ENCODE peak calls at places on chromosome 12, in seven cellular contexts. V, B, A, F, G, Z and P are unnamed samples.

GRCh38 chr12:62919827-62920226 is 15.1 kb downstream of the PPM1H start:
- DNase-seq in B (no peak), V (peak), F (no peak), Z (no peak), G (no peak), A (no peak), P (no peak)

GRCh38 chr12:40086471-40086870 is 19.4 kb downstream of the SLC2A13 start:
- DNase-seq in B (no peak), F (no peak), V (no peak), Z (no peak), A (no peak), G (no peak), P (no peak)

GRCh38 chr12:128823216-128823915 is 392 bp downstream of the SLC15A4 start:
- DNase-seq in A (no peak), B (peak), F (no peak), Z (no peak), V (no peak), G (peak), P (peak)

GRCh38 chr12:103399986-103400385 is 95.8 kb downstream of the C12orf42 start:
- DNase-seq in G (no peak), V (no peak), B (no peak), Z (no peak), A (no peak), F (no peak), P (peak)

GRCh38 chr12:47554046-47554653 is 151.7 kb downstream of the RPAP3 start:
- DNase-seq in V (no peak), A (no peak), G (no peak), B (no peak), Z (no peak), F (no peak), P (no peak)

GRCh38 chr12:94172031-94172430 is 23.7 kb downstream of the PLXNC1 start:
- DNase-seq in A (peak), V (peak), Z (no peak), F (no peak), G (no peak), B (no peak), P (peak)

GRCh38 chr12:15982471-15982870 is 71.3 kb downstream of the DERA start:
- DNase-seq in G (no peak), Z (no peak), A (peak), B (no peak), V (peak), F (no peak), P (peak)

GRCh38 chr12:100404769-100405407 is 48.0 kb downstream of the SLC17A8 start:
- DNase-seq in V (peak), G (peak), A (peak), F (peak), B (peak), Z (peak), P (peak)

GRCh38 chr12:113874326-113874725 is 91.8 kb downstream of the RBM19 start:
- DNase-seq in F (no peak), B (no peak), Z (no peak), V (no peak), G (no peak), A (no peak), P (no peak)

GRCh38 chr12:31324845-31325523 is 966 bp downstream of the SINHCAF start:
- DNase-seq in F (peak), B (no peak), G (peak), V (peak), A (peak), Z (no peak), P (peak)

GRCh38 chr12:6200266-6201198 is at the start of gene CD9:
- DNase-seq in V (no peak), Z (no peak), G (no peak), B (peak), F (no peak), A (peak), P (peak)

GRCh38 chr12:76310110-76310509 is 38.1 kb downstream of the BBS10 start:
- DNase-seq in Z (no peak), B (no peak), A (no peak), F (no peak), V (peak), G (no peak), P (no peak)

GRCh38 chr12:81598205-81598604 is 160.9 kb downstream of the PPFIA2 start:
- DNase-seq in A (no peak), Z (no peak), G (no peak), F (no peak), B (no peak), V (no peak), P (no peak)

GRCh38 chr12:131454418-131455217 is 256.3 kb upstream of the SFSWAP start:
- DNase-seq in A (no peak), F (peak), G (peak), V (no peak), Z (peak), B (peak), P (peak)

GRCh38 chr12:132146772-132147422 is 2.6 kb downstream of the NOC4L start:
- DNase-seq in A (no peak), G (no peak), Z (no peak), F (no peak), V (no peak), B (no peak), P (no peak)

GRCh38 chr12:47734725-47735480 is 9.6 kb upstream of the ENDOU start:
- DNase-seq in B (peak), Z (no peak), A (no peak), F (no peak), V (no peak), G (no peak), P (peak)

GRCh38 chr12:90858261-90858660 is 96.7 kb downstream of the CCER1 start:
- DNase-seq in Z (no peak), B (no peak), G (no peak), F (peak), V (peak), A (no peak), P (no peak)

GRCh38 chr12:41436076-41436475 is 248.0 kb downstream of the PDZRN4 start:
- DNase-seq in B (no peak), A (no peak), F (no peak), G (no peak), V (no peak), Z (no peak), P (peak)

DNA sequence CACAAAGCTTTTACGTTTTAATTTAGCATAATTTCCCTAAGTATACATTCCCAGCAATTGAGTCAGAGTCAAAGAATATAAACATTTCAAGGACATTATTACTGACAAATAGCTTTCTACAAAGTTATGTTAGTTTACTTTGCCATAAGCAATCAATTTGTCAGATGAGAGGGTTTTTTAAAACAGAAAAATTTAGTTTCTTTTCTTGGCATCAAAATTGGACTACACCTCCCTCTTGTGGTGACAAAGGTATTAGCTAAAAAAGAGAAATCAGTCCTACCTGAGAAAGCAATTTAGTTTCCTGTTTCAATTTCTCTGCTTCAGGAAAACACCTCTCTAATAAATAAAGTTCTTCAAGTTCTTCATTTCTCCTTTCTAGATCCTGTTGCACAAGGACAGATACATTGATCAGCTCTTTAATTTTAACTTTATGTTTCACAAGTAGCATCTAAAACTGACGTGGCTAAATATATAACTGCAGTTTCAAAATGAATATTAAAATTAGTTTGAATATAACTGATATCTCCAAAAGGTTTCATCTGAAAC is 39.9 kb downstream of the DNAI7 start:
- DNase-seq in A (peak), B (no peak), F (peak), V (peak), Z (no peak), G (no peak), P (peak)
- H2BK120ac ChIP-seq in A (no peak), B (no peak), F (no peak), V (peak), Z (no peak), G (no peak), P (no peak)

GRCh38 chr12:2385529-2385928 is 332.7 kb downstream of the CACNA1C start:
- DNase-seq in Z (no peak), F (no peak), G (no peak), A (no peak), B (no peak), V (no peak), P (no peak)
- H2BK120ac ChIP-seq in Z (no peak), F (no peak), G (no peak), A (no peak), B (no peak), V (no peak), P (no peak)

GRCh38 chr12:112159146-112159541 is 33.8 kb downstream of the TRAFD1 start:
- DNase-seq in Z (no peak), B (no peak), F (no peak), A (no peak), V (no peak), G (no peak), P (no peak)
- H2BK120ac ChIP-seq in Z (no peak), B (no peak), F (no peak), A (no peak), V (no peak), G (no peak), P (no peak)

GRCh38 chr12:98358144-98358543 is 157.2 kb upstream of the TMPO start:
- DNase-seq in Z (no peak), G (no peak), B (no peak), F (no peak), A (no peak), V (no peak), P (no peak)

GRCh38 chr12:98355933-98356332 is 159.5 kb upstream of the TMPO start:
- DNase-seq in Z (no peak), V (no peak), B (no peak), F (no peak), A (no peak), G (no peak), P (no peak)

GRCh38 chr12:98352835-98353234 is 162.6 kb upstream of the TMPO start:
- DNase-seq in V (no peak), F (no peak), Z (no peak), A (peak), G (no peak), B (no peak), P (no peak)

GRCh38 chr12:98354520-98354919 is 160.9 kb upstream of the TMPO start:
- DNase-seq in F (no peak), G (no peak), V (no peak), B (no peak), Z (no peak), A (no peak), P (no peak)

DNA sequence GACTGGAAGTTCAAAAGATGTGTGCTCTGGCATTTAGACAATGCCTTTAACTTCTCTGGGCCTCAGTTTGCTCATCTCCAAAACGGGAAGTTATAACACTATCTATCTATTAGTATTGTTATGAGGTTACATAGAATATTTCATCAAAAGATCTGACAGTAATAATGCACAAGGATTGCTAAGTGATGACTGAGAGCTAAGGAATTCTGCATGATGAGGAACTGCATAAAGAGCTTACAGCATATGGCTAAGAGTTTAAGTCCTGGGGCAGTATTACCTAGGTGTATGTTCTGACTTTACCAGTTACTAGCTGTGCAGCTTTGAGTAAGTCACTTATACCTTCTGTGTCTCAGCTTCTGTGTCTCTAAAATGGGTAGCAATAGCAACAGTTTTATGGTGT is 160.1 kb upstream of the TMPO start:
- DNase-seq in V (peak), Z (no peak), F (no peak), A (peak), B (no peak), G (peak), P (peak)
- H2BK120ac ChIP-seq in V (no peak), Z (no peak), F (no peak), A (no peak), B (no peak), G (no peak), P (no peak)

GRCh38 chr12:65835256-65835655 is 11.0 kb downstream of the HMGA2 start:
- DNase-seq in V (no peak), F (no peak), G (no peak), B (no peak), A (no peak), Z (no peak), P (no peak)

GRCh38 chr12:65834146-65834935 is 10.1 kb downstream of the HMGA2 start:
- DNase-seq in A (no peak), Z (no peak), F (no peak), G (no peak), B (no peak), V (no peak), P (no peak)

GRCh38 chr12:65839027-65839426 is 14.7 kb downstream of the HMGA2 start:
- DNase-seq in Z (no peak), V (no peak), B (no peak), F (no peak), A (no peak), G (no peak), P (no peak)

GRCh38 chr12:65838330-65838976 is 14.2 kb downstream of the HMGA2 start:
- DNase-seq in V (no peak), G (no peak), B (no peak), A (no peak), Z (no peak), F (no peak), P (no peak)

DNA sequence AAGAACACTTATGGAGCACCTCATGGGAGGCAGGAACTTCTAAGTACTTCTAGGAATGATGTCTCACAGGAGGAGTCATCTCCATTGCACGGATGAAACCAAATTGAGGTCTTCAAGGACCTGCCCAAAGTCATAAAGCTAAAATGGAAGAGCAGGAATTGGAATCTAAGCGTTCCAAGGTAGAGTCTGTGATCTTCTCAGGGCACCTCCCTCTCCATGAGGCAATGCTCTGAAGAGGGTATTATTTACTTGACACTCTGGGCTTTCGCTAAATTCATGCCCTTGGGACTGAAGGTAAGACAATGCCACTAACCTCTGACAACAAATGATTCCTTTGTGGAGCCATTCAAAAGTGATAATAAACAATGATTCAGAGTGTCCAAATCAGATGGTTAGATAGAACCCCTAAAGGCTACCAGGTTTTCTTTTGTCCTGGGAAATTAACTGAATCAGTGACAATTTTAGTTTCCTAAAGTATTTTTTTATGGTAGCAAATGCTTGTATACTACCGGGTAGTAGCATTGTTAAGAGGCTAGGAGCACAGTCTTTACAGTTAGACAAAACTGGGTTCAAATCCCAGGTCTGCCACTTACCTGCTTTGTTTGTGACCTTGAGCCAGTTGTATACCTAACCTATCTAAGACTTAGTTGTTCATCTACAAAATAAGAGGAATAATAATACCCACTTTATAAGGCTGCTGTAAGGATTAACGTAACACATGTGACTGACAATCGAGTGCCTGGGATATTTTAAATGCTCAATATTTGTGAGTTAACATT is 12.3 kb downstream of the HMGA2 start:
- DNase-seq in V (no peak), F (no peak), A (no peak), Z (no peak), G (no peak), B (no peak), P (peak)
- H2BK120ac ChIP-seq in V (no peak), F (no peak), A (no peak), Z (no peak), G (no peak), B (no peak), P (no peak)